ENCODE peak calls at places on chromosomes 5 and 9, in four cellular contexts. Z, V, K and R are unnamed samples.

GRCh38 chr9:133731876-133732321 is 6.3 kb downstream of the SARDH start:
- DNase-seq in Z (peak; percentile 60), V (no peak), K (no peak), R (no peak)

GRCh38 chr9:19456996-19457693 is 48.3 kb downstream of the ACER2 start:
- DNase-seq in Z (peak; percentile 66), V (peak; percentile 84), K (peak; percentile 75), R (peak; percentile 55)

GRCh38 chr9:75754090-75754489 is 136.4 kb upstream of the PCSK5 start:
- DNase-seq in Z (no peak), V (no peak), K (no peak), R (no peak)

GRCh38 chr9:87039809-87040392 is 92.6 kb upstream of the GAS1 start:
- DNase-seq in Z (no peak), V (no peak), K (no peak), R (no peak)

GRCh38 chr5:51039915-51040314 is 343.3 kb upstream of the ISL1 start:
- DNase-seq in Z (no peak), V (no peak), K (no peak), R (no peak)

GRCh38 chr5:59756373-59757035 is 137.0 kb downstream of the PDE4D start:
- DNase-seq in Z (peak; percentile 75), V (no peak), K (peak; percentile 54), R (peak; percentile 52)

GRCh38 chr5:10077721-10078551 is 171.8 kb downstream of the ATPSCKMT start:
- DNase-seq in Z (no peak), V (no peak), K (no peak), R (no peak)

GRCh38 chr5:127447822-127448221 is 69.6 kb upstream of the PRRC1 start:
- DNase-seq in Z (no peak), V (no peak), K (no peak), R (no peak)

GRCh38 chr9:134851015-134851414 is 29.6 kb upstream of the FCN2 start:
- DNase-seq in Z (no peak), V (no peak), K (no peak), R (no peak)

GRCh38 chr5:141475625-141476131 is at the start of gene PCDHGC3:
- DNase-seq in Z (peak; percentile 41), V (peak; percentile 99), K (peak; percentile 89), R (peak; percentile 70)

GRCh38 chr9:136776947-136777346 is 12.6 kb upstream of the LCN15 start:
- DNase-seq in Z (no peak), V (no peak), K (no peak), R (no peak)

GRCh38 chr5:173729079-173729765 is 112.8 kb upstream of the BOD1 start:
- DNase-seq in Z (no peak), V (no peak), K (no peak), R (no peak)

GRCh38 chr9:78468231-78468630 is 171.3 kb downstream of the PSAT1 start:
- DNase-seq in Z (no peak), V (no peak), K (no peak), R (no peak)

GRCh38 chr9:78463750-78464149 is 166.8 kb downstream of the PSAT1 start:
- DNase-seq in Z (no peak), V (no peak), K (no peak), R (no peak)

GRCh38 chr9:78462616-78463015 is 165.7 kb downstream of the PSAT1 start:
- DNase-seq in Z (no peak), V (no peak), K (no peak), R (no peak)
- TF ChIP-seq POLR2A in Z (no peak), V (no peak), K (no peak), R (no peak)

DNA sequence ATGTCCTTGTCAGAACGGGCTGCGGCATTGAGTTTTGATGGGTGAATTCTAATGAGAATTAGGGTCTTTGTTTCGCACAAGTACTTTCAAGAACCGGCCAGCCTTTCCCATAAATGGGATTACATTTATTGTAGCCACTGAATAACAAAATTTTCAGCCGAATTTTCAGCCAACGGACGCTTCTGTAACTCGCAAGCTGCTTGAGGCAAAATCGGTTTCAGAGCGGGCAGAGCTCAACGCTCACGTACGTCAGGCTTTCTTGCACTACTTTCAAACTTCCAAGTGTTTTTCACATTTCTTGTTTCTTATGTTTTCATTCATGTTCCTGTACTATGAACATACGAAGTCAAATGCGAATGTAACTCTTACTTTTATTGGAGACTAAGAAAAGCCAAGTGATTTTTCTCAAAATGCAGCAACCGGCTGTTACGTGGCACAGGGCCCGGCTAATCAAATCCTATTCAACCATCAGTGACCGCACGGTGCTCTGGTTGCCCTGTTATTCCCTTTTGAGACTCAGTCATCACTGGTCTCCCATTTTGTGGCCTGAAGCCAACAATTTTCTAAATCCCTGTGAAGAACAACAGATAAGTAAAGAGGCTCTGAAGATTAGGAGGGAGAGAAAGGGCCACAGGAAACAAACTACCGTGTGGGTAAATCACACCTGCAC is 68.5 kb downstream of the SLC28A3 start:
- DNase-seq in Z (no peak), V (no peak), K (no peak), R (no peak)
- H3K4me3 ChIP-seq in Z (no peak overlapping the region), V (no peak overlapping the region), K (peak overlapping the region; percentile 8), R (peak overlapping the region; percentile 2)

DNA sequence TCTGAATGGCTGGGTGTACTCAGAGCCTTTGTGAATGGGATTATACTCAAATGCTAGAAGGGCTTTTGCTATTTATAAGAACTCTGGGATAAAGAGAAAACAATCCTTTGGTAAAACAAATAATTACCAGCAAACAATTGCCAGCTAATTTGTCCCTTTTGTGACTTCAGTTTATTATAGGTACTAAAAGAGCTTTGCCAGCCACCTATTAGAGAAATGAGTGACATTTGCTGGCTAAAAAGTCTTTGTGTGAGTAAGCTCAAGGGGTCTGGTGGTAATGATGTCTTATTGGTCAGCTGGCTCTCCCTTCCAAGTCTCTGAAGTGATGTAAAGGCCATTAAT is 182.2 kb downstream of the MACROH2A1 start:
- DNase-seq in Z (no peak), V (no peak), K (no peak), R (no peak)
- H3K4me1 ChIP-seq in Z (peaks cover 30% of the 10 kb centered on the region), V (peaks cover 11% of the 10 kb centered on the region), K (no peaks in the 10 kb centered on the region), R (no peaks in the 10 kb centered on the region)

DNA sequence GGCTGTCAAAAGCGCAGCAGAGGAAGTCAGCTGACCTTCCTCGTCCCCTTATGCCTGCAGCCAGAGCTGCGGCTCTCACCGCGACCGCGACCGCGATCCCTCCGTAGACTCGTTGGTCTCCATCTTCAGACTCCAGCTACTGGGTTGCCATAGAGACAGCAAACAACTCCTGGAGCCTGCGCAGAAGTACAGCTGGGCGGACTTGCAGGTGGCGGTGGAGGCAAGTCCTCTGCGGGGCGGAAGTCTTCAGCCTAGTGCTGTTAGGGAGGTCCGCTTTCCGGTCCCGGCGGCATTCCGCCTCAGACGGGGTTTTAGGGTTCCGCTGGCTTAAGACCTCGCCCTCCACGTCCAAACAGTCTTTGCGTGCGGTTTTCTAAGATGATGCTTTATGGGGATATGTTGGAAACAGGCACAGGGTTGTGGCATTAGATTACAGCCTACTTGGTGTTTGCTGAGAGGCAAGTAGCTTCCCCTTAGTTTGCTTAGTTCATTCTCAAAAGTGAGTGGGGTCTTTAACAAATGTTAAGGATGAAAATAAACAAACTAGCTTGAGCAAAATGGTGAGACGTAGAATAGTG is at the start of gene SPAG8:
- DNase-seq in Z (peak; percentile 93), V (peak; percentile 98), K (peak; percentile 95), R (peak; percentile 98)
- TF ChIP-seq POLR2A in Z (peak; percentile 68), V (no peak), K (peak; percentile 59), R (peak; percentile 12)